ENCODE peak calls at places on chromosomes 11 and 22, in ten cellular contexts. L is upper lobe of left lung, F is right lobe of liver, M is body of pancreas, Q is HCT116, P is A549, B is K562, K is heart left ventricle, J is HepG2, Y is GM12878. N is an unnamed sample.

GRCh38 chr11:110454609-110455008 is 24.9 kb downstream of the FDX1 start:
- ATAC-seq in L (no peak), F (no peak), M (no peak), Q (no peak), P (no peak), B (no peak), K (no peak), J (no peak), Y (peak), N (no peak)

GRCh38 chr11:114846040-114846791 is 167.9 kb downstream of the NXPE2 start:
- ATAC-seq in L (peak), F (no peak), M (no peak), Q (no peak), P (no peak), B (peak), K (peak), J (no peak), Y (no peak), N (no peak)

GRCh38 chr11:47233051-47233450 is 15.6 kb downstream of the ACP2 start:
- ATAC-seq in L (no peak), F (peak), M (no peak), Q (no peak), P (no peak), B (no peak), K (no peak), J (peak), Y (no peak), N (no peak)

GRCh38 chr11:106241601-106242257 is 164.3 kb downstream of the AASDHPPT start:
- ATAC-seq in L (no peak), F (no peak), M (peak), Q (no peak), P (no peak), B (no peak), K (no peak), J (no peak), Y (no peak), N (no peak)

GRCh38 chr22:41845380-41846267 is 12.7 kb downstream of the SREBF2 start:
- ATAC-seq in L (no peak), F (no peak), M (no peak), Q (no peak), P (peak), B (peak), K (no peak), J (no peak), Y (peak), N (no peak)

GRCh38 chr22:46241397-46242007 is 8.6 kb downstream of the CDPF1 start:
- ATAC-seq in L (no peak), F (no peak), M (no peak), Q (no peak), P (no peak), B (peak), K (peak), J (no peak), Y (no peak), N (no peak)

GRCh38 chr11:6418199-6418957 is 516 bp downstream of the APBB1 start:
- ATAC-seq in L (peak), F (peak), M (peak), Q (no peak), P (peak), B (no peak), K (peak), J (peak), Y (no peak), N (peak)

GRCh38 chr22:39690901-39691620 is 120.5 kb downstream of the CACNA1I start:
- ATAC-seq in L (no peak), F (no peak), M (no peak), Q (no peak), P (no peak), B (peak), K (no peak), J (no peak), Y (no peak), N (no peak)

GRCh38 chr22:40451230-40451629 is 80.8 kb downstream of the SGSM3 start:
- ATAC-seq in L (no peak), F (no peak), M (no peak), Q (no peak), P (no peak), B (no peak), K (peak), J (no peak), Y (no peak), N (no peak)

GRCh38 chr11:64348611-64349387 is 8.8 kb downstream of the CCDC88B start:
- ATAC-seq in L (no peak), F (no peak), M (no peak), Q (no peak), P (no peak), B (no peak), K (no peak), J (no peak), Y (no peak), N (no peak)

GRCh38 chr11:12863605-12864121 is 145.5 kb upstream of the RASSF10 start:
- ATAC-seq in L (no peak), F (no peak), M (no peak), Q (no peak), P (no peak), B (no peak), K (peak), J (no peak), Y (no peak), N (no peak)

GRCh38 chr11:34053161-34053686 is 1.7 kb downstream of the CAPRIN1 start:
- ATAC-seq in L (peak), F (peak), M (no peak), Q (peak), P (peak), B (peak), K (peak), J (peak), Y (peak), N (no peak)
- TF ChIP-seq POLR2A in L (no peak), F (no peak), M (no peak), Q (no peak), P (peak), B (peak), K (no peak), J (no peak), Y (peak), N (peak)

DNA sequence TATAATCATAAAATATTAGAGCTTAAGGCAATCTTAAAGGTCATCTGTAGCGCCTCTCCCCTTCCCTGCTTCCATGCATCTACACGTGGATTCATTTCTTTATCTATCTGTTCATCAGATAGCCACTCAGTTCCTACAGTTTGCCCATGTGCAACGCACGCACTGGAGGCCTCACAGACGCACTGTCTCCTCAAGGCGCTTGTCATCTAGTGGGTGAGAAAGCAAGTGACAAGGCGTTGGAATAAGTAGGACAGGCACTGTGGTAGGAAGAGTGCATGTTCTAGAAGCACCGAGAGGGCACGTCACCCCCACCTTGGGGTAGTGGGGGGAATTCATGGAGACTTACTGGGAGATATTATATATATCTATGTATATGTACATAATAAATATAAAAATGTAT is 20.8 kb upstream of the JAM3 start:
- ATAC-seq in L (no peak), F (no peak), M (no peak), Q (no peak), P (no peak), B (no peak), K (no peak), J (no peak), Y (no peak), N (no peak)
- H3K4me3 ChIP-seq in L (no peak), F (no peak), M (no peak), Q (no peak), P (no peak), B (no peak), K (peak), J (no peak), Y (no peak), N (no peak)

GRCh38 chr11:119424276-119424675 is 1.3 kb upstream of the THY1 start:
- ATAC-seq in L (no peak), F (no peak), M (no peak), Q (no peak), P (no peak), B (no peak), K (no peak), J (no peak), Y (no peak), N (no peak)

GRCh38 chr11:119421351-119421750 is 1.6 kb downstream of the THY1 start:
- ATAC-seq in L (no peak), F (no peak), M (no peak), Q (no peak), P (no peak), B (no peak), K (no peak), J (no peak), Y (peak), N (no peak)

GRCh38 chr11:119423459-119424254 is 685 bp upstream of the THY1 start:
- ATAC-seq in L (peak), F (no peak), M (no peak), Q (no peak), P (no peak), B (no peak), K (peak), J (no peak), Y (no peak), N (no peak)

GRCh38 chr11:119421941-119422504 is 949 bp downstream of the THY1 start:
- ATAC-seq in L (peak), F (no peak), M (no peak), Q (no peak), P (peak), B (no peak), K (peak), J (peak), Y (peak), N (no peak)

DNA sequence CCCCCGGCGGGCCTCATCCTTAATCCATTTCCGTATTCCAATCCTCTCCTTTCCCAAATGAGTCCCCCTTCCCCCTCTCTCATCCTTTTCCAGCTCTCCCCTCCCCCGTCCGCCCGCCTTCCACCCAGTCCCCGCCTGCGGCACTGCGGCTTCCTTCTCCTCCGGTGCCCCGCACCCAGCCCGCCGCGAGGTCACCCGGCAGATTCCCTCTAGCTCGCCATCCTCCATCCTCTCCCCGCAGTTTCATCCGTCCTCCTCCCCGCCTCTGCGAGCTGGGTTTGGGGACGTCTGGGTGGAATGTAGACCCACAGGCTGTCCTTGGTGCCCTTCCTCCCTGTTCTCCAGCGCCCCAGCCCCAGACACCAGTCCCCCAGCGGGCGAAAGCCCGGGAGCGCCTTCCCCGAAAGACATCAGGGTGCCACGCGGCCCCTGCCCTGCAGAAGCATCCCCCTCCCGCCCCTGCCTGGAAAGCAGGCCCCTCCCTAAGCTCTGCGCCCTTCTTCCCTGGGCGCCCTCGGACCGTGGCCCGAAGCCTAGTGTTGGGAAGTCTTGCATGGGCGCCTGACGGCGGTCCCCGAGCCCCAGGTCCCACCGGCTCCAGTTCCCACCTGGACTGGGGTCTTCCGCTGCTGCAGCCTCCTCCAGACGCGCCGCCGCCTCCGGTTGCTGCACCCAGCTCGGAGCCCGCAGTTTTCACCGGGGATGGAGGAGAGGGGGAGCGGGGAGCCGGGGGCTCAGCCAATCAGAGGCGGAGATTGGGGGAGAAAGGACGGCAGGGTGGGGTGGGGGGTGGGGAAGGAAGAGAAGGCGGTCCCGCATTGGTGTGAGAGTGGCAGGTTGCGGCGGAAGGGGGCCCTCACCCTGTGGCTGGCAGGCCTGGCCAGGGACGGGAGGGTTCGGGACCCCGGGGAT is at the start of gene THY1:
- ATAC-seq in L (peak), F (peak), M (no peak), Q (no peak), P (peak), B (no peak), K (peak), J (no peak), Y (peak), N (peak)
- TF ChIP-seq POLR2A in L (no peak), F (no peak), M (no peak), Q (no peak), P (no peak), B (no peak), K (no peak), J (no peak), Y (peak), N (no peak)

GRCh38 chr11:65792456-65792855 is 5.6 kb downstream of the OVOL1 start:
- ATAC-seq in L (no peak), F (no peak), M (no peak), Q (peak), P (no peak), B (no peak), K (no peak), J (no peak), Y (no peak), N (no peak)
- H3K4me3 ChIP-seq in L (no peak), F (no peak), M (no peak), Q (peak), P (no peak), B (no peak), K (no peak), J (no peak), Y (no peak), N (no peak)

GRCh38 chr11:129013737-129014475 is 71.2 kb upstream of the TP53AIP1 start:
- ATAC-seq in L (no peak), F (no peak), M (no peak), Q (no peak), P (no peak), B (no peak), K (no peak), J (no peak), Y (no peak), N (no peak)
- TF ChIP-seq POLR2A in L (no peak), F (no peak), M (no peak), Q (no peak), P (no peak), B (no peak), K (no peak), J (no peak), Y (no peak), N (no peak)

DNA sequence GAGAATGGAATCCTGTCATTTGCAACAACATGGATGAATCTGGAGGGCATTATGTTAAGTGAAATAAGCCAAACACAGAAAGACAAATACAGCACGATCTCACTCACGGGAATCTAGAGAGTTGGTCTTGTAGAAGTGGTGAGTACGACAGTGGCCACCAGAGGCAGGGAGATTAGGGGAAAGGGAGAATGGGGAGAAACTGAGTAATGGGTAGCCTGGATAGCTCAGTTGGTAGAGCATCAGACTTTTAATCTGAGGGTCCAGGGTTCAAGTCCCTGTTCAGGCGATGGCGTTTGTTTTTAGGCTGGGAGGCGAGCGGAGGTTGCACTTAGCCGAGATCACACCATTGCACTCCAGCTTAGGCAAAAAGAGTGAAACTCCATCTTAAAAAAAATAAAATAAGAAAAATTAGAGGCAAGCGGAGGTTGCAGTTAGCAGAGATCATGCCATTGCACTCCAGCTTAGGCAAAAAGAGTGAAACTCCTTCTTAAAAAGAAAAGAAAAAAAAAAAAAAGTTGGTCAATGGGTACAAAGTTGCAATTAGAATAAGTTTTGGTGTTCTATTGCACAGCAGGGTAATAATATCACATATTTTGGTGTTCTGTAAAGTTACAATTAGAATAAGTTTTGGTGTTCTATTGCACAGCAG is 95.7 kb upstream of the UBASH3B start:
- ATAC-seq in L (no peak), F (no peak), M (no peak), Q (peak), P (peak), B (peak), K (no peak), J (peak), Y (no peak), N (no peak)
- H3K4me3 ChIP-seq in L (no peak), F (no peak), M (no peak), Q (peak), P (peak), B (peak), K (no peak), J (no peak), Y (no peak), N (no peak)

GRCh38 chr11:125165111-125165663 is 636 bp downstream of the PKNOX2 start:
- ATAC-seq in L (peak), F (peak), M (peak), Q (no peak), P (peak), B (no peak), K (peak), J (peak), Y (peak), N (peak)

GRCh38 chr11:125166903-125167291 is 2.3 kb downstream of the PKNOX2 start:
- ATAC-seq in L (no peak), F (no peak), M (no peak), Q (no peak), P (no peak), B (no peak), K (no peak), J (no peak), Y (no peak), N (no peak)

GRCh38 chr11:125167292-125167953 is 2.9 kb downstream of the PKNOX2 start:
- ATAC-seq in L (no peak), F (no peak), M (peak), Q (no peak), P (no peak), B (no peak), K (no peak), J (no peak), Y (no peak), N (no peak)

GRCh38 chr11:125165664-125166346 is 1.3 kb downstream of the PKNOX2 start:
- ATAC-seq in L (peak), F (peak), M (peak), Q (no peak), P (peak), B (no peak), K (peak), J (peak), Y (no peak), N (no peak)

DNA sequence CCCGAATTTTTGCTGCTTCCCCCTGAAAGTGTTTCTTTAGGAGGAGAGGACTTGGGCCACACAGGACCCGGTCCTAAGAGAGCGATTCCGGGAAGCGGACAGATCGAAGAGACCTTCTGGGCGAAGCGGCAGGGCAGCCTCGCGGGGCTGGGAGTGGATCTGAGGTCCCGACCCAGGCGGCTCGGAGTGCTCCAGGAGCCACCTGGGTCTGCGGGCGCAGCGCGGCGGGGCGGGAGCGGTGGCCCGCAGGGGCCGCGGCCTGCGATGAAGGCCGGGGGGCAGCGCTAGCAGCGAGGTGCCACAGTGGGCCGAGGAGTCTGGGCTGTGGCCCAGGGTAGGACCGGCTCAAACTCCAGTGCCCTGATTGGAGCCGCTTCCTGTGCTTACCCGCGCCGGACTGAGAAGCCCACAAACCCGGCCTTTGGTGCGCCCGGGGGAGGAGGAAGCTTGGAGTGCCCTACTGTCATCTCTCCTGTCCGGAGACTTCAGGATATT is 1.8 kb downstream of the PKNOX2 start:
- ATAC-seq in L (no peak), F (peak), M (peak), Q (no peak), P (no peak), B (no peak), K (peak), J (no peak), Y (no peak), N (no peak)
- TF ChIP-seq POLR2A in L (no peak), F (no peak), M (no peak), Q (no peak), P (no peak), B (no peak), K (no peak), J (no peak), Y (no peak), N (no peak)